ENCODE peak calls at places on chromosomes 16 and 17, in five cellular contexts. One of them, this sample, is unnamed.

GRCh38 chr16:13587171-13587570 is 332.8 kb upstream of the ERCC4 start:
- DNase-seq in CD4-positive, alpha-beta T cell: no peak
- DNase-seq in T-helper 1 cell: no peak
- DNase-seq in breast epithelium: no peak
- DNase-seq in HS-5: no peak
- DNase-seq in this sample: no peak

GRCh38 chr16:22141746-22142145 is 20.6 kb upstream of the SDR42E2 start:
- DNase-seq in breast epithelium: no peak
- DNase-seq in HS-5: no peak
- DNase-seq in CD4-positive, alpha-beta T cell: no peak
- DNase-seq in T-helper 1 cell: no peak
- DNase-seq in this sample: peak

GRCh38 chr16:1638757-1639156 is 26.6 kb downstream of the CRAMP1 start:
- DNase-seq in T-helper 1 cell: no peak
- DNase-seq in breast epithelium: no peak
- DNase-seq in CD4-positive, alpha-beta T cell: no peak
- DNase-seq in HS-5: no peak
- DNase-seq in this sample: no peak

GRCh38 chr16:10213748-10214147 is 31.5 kb upstream of the GRIN2A start:
- DNase-seq in CD4-positive, alpha-beta T cell: no peak
- DNase-seq in HS-5: no peak
- DNase-seq in breast epithelium: no peak
- DNase-seq in T-helper 1 cell: no peak
- DNase-seq in this sample: no peak

GRCh38 chr17:35743911-35744328 is 9.1 kb downstream of the GAS2L2 start:
- DNase-seq in CD4-positive, alpha-beta T cell: no peak
- DNase-seq in breast epithelium: no peak
- DNase-seq in T-helper 1 cell: no peak
- DNase-seq in HS-5: no peak
- DNase-seq in this sample: peak

GRCh38 chr16:54446639-54447038 is 160.1 kb upstream of the IRX3 start:
- DNase-seq in HS-5: no peak
- DNase-seq in T-helper 1 cell: no peak
- DNase-seq in CD4-positive, alpha-beta T cell: no peak
- DNase-seq in breast epithelium: peak
- DNase-seq in this sample: no peak

GRCh38 chr16:20849587-20850390 is 43.5 kb downstream of the REXO5 start:
- DNase-seq in HS-5: peak
- DNase-seq in T-helper 1 cell: peak
- DNase-seq in breast epithelium: peak
- DNase-seq in CD4-positive, alpha-beta T cell: peak
- DNase-seq in this sample: peak

GRCh38 chr16:1743376-1744337 is 27.7 kb downstream of the NME3 start:
- DNase-seq in CD4-positive, alpha-beta T cell: no peak
- DNase-seq in breast epithelium: no peak
- DNase-seq in T-helper 1 cell: no peak
- DNase-seq in HS-5: no peak
- DNase-seq in this sample: no peak

GRCh38 chr17:37494971-37495370 is 5.3 kb downstream of the DUSP14 start:
- DNase-seq in T-helper 1 cell: no peak
- DNase-seq in HS-5: no peak
- DNase-seq in breast epithelium: no peak
- DNase-seq in CD4-positive, alpha-beta T cell: no peak
- DNase-seq in this sample: no peak

GRCh38 chr17:64001763-64002529 is 3.8 kb downstream of the PRR29 start:
- DNase-seq in T-helper 1 cell: no peak
- DNase-seq in CD4-positive, alpha-beta T cell: no peak
- DNase-seq in breast epithelium: no peak
- DNase-seq in HS-5: no peak
- DNase-seq in this sample: no peak

GRCh38 chr17:10198509-10199249 is at the start of gene GAS7:
- DNase-seq in breast epithelium: no peak
- DNase-seq in CD4-positive, alpha-beta T cell: no peak
- DNase-seq in HS-5: no peak
- DNase-seq in T-helper 1 cell: peak
- DNase-seq in this sample: no peak

GRCh38 chr17:29007456-29008455 is 1.9 kb upstream of the SEZ6 start:
- DNase-seq in CD4-positive, alpha-beta T cell: no peak
- DNase-seq in T-helper 1 cell: no peak
- DNase-seq in breast epithelium: no peak
- DNase-seq in HS-5: peak
- DNase-seq in this sample: no peak

GRCh38 chr17:64781394-64781793 is 119.3 kb upstream of the SMURF2 start:
- DNase-seq in CD4-positive, alpha-beta T cell: peak
- DNase-seq in T-helper 1 cell: peak
- DNase-seq in breast epithelium: peak
- DNase-seq in HS-5: no peak
- DNase-seq in this sample: no peak

GRCh38 chr17:79809530-79810137 is 12.8 kb upstream of the CBX8 start:
- DNase-seq in CD4-positive, alpha-beta T cell: no peak
- DNase-seq in T-helper 1 cell: no peak
- DNase-seq in breast epithelium: no peak
- DNase-seq in HS-5: no peak
- DNase-seq in this sample: no peak

GRCh38 chr17:1697681-1698080 is 12.5 kb downstream of the TLCD2 start:
- DNase-seq in CD4-positive, alpha-beta T cell: no peak
- DNase-seq in T-helper 1 cell: no peak
- DNase-seq in breast epithelium: no peak
- DNase-seq in HS-5: no peak
- DNase-seq in this sample: no peak

GRCh38 chr16:48608452-48608851 is 1.5 kb downstream of the N4BP1 start:
- DNase-seq in HS-5: no peak
- DNase-seq in breast epithelium: no peak
- DNase-seq in CD4-positive, alpha-beta T cell: no peak
- DNase-seq in T-helper 1 cell: peak
- DNase-seq in this sample: peak

GRCh38 chr17:36623281-36623680 is 21.9 kb downstream of the MRM1 start:
- DNase-seq in T-helper 1 cell: no peak
- DNase-seq in CD4-positive, alpha-beta T cell: no peak
- DNase-seq in HS-5: no peak
- DNase-seq in breast epithelium: no peak
- DNase-seq in this sample: no peak

GRCh38 chr17:9291912-9292562 is 270.7 kb downstream of the NTN1 start:
- DNase-seq in HS-5: no peak
- DNase-seq in breast epithelium: no peak
- DNase-seq in T-helper 1 cell: peak
- DNase-seq in CD4-positive, alpha-beta T cell: peak
- DNase-seq in this sample: peak

GRCh38 chr17:76353004-76353598 is 615 bp downstream of the PRPSAP1 start:
- DNase-seq in breast epithelium: no peak
- DNase-seq in HS-5: no peak
- DNase-seq in T-helper 1 cell: peak
- DNase-seq in CD4-positive, alpha-beta T cell: no peak
- DNase-seq in this sample: peak

GRCh38 chr17:72126575-72127486 is 6.0 kb downstream of the SOX9 start:
- DNase-seq in T-helper 1 cell: no peak
- DNase-seq in CD4-positive, alpha-beta T cell: no peak
- DNase-seq in breast epithelium: no peak
- DNase-seq in HS-5: peak
- DNase-seq in this sample: no peak

GRCh38 chr17:34639706-34640425 is 60.5 kb downstream of the TMEM132E start:
- DNase-seq in T-helper 1 cell: no peak
- DNase-seq in HS-5: no peak
- DNase-seq in breast epithelium: no peak
- DNase-seq in CD4-positive, alpha-beta T cell: no peak
- DNase-seq in this sample: no peak

GRCh38 chr17:61442136-61442775 is 10.0 kb upstream of the TBX4 start:
- DNase-seq in T-helper 1 cell: no peak
- DNase-seq in HS-5: no peak
- DNase-seq in breast epithelium: no peak
- DNase-seq in CD4-positive, alpha-beta T cell: no peak
- DNase-seq in this sample: no peak

GRCh38 chr16:85673529-85674417 is 15.0 kb downstream of the GINS2 start:
- DNase-seq in CD4-positive, alpha-beta T cell: no peak
- DNase-seq in HS-5: no peak
- DNase-seq in breast epithelium: peak
- DNase-seq in T-helper 1 cell: no peak
- DNase-seq in this sample: no peak

GRCh38 chr16:69494993-69495392 is 70.6 kb downstream of the CYB5B start:
- DNase-seq in HS-5: no peak
- DNase-seq in T-helper 1 cell: peak
- DNase-seq in breast epithelium: no peak
- DNase-seq in CD4-positive, alpha-beta T cell: no peak
- DNase-seq in this sample: peak

GRCh38 chr16:86781046-86781445 is 202.7 kb downstream of the FOXL1 start:
- DNase-seq in CD4-positive, alpha-beta T cell: no peak
- DNase-seq in HS-5: no peak
- DNase-seq in breast epithelium: no peak
- DNase-seq in T-helper 1 cell: no peak
- DNase-seq in this sample: no peak

GRCh38 chr16:79380990-79381389 is 219.5 kb downstream of the MAF start:
- DNase-seq in CD4-positive, alpha-beta T cell: peak
- DNase-seq in breast epithelium: no peak
- DNase-seq in T-helper 1 cell: peak
- DNase-seq in HS-5: no peak
- DNase-seq in this sample: no peak

GRCh38 chr16:81585785-81586184 is 141.2 kb downstream of the CMIP start:
- DNase-seq in CD4-positive, alpha-beta T cell: no peak
- DNase-seq in T-helper 1 cell: no peak
- DNase-seq in breast epithelium: no peak
- DNase-seq in HS-5: no peak
- DNase-seq in this sample: no peak

GRCh38 chr17:57588086-57588485 is 157.0 kb downstream of the CCDC182 start:
- DNase-seq in CD4-positive, alpha-beta T cell: no peak
- DNase-seq in T-helper 1 cell: no peak
- DNase-seq in breast epithelium: no peak
- DNase-seq in HS-5: no peak
- DNase-seq in this sample: no peak

GRCh38 chr16:69712914-69713581 is 13.3 kb downstream of the NQO1 start:
- DNase-seq in CD4-positive, alpha-beta T cell: no peak
- DNase-seq in breast epithelium: peak
- DNase-seq in HS-5: no peak
- DNase-seq in T-helper 1 cell: no peak
- DNase-seq in this sample: no peak

GRCh38 chr17:7354262-7354781 is 634 bp upstream of the TMEM95 start:
- DNase-seq in breast epithelium: peak
- DNase-seq in HS-5: no peak
- DNase-seq in T-helper 1 cell: no peak
- DNase-seq in CD4-positive, alpha-beta T cell: no peak
- DNase-seq in this sample: no peak

GRCh38 chr17:61574542-61575351 is 16.3 kb downstream of the NACA2 start:
- DNase-seq in HS-5: no peak
- DNase-seq in breast epithelium: no peak
- DNase-seq in CD4-positive, alpha-beta T cell: no peak
- DNase-seq in T-helper 1 cell: no peak
- DNase-seq in this sample: peak

GRCh38 chr17:16061631-16062030 is 62.0 kb downstream of the TTC19 start:
- DNase-seq in CD4-positive, alpha-beta T cell: no peak
- DNase-seq in breast epithelium: no peak
- DNase-seq in T-helper 1 cell: no peak
- DNase-seq in HS-5: no peak
- DNase-seq in this sample: no peak

GRCh38 chr17:34665150-34665802 is 85.9 kb downstream of the TMEM132E start:
- DNase-seq in T-helper 1 cell: no peak
- DNase-seq in breast epithelium: no peak
- DNase-seq in HS-5: no peak
- DNase-seq in CD4-positive, alpha-beta T cell: peak
- DNase-seq in this sample: no peak

This sample was measured in NAMALWA.